ENCODE peak calls at places on chromosomes 13 and 19, in seven cellular contexts. T is BJ, R is cardiac fibroblast, D is NB4, S is GM23338, G is Peyer's patch, M is astrocyte of the spinal cord. X is an unnamed sample.

GRCh38 chr13:49627831-49628652 is at the start of gene ARL11:
- DNase-seq in T (no peak), R (no peak), D (peak), S (peak), G (peak), M (no peak), X (peak)

GRCh38 chr13:107834268-107834667 is 381.1 kb downstream of the LIG4 start:
- DNase-seq in T (no peak), R (peak), D (no peak), S (no peak), G (no peak), M (peak), X (no peak)

GRCh38 chr19:16470911-16471811 is 609 bp downstream of the EPS15L1 start:
- DNase-seq in T (no peak), R (peak), D (peak), S (peak), G (no peak), M (peak), X (peak)

GRCh38 chr13:23867027-23867491 is 22.1 kb downstream of the MIPEP start:
- DNase-seq in T (no peak), R (peak), D (no peak), S (no peak), G (no peak), M (peak), X (no peak)

GRCh38 chr19:50231821-50232220 is 28.4 kb downstream of the MYH14 start:
- DNase-seq in T (no peak), R (no peak), D (no peak), S (no peak), G (no peak), M (no peak), X (no peak)

GRCh38 chr19:28530406-28531035 is 682.4 kb downstream of the UQCRFS1 start:
- DNase-seq in T (no peak), R (no peak), D (no peak), S (no peak), G (no peak), M (no peak), X (no peak)

GRCh38 chr19:57560049-57560491 is 407 bp upstream of the ZNF550 start:
- DNase-seq in T (peak), R (peak), D (no peak), S (no peak), G (no peak), M (peak), X (no peak)

GRCh38 chr13:27020415-27020814 is 151.2 kb downstream of the USP12 start:
- DNase-seq in T (no peak), R (no peak), D (no peak), S (no peak), G (no peak), M (no peak), X (no peak)

GRCh38 chr19:18211683-18212082 is 7.8 kb upstream of the RAB3A start:
- DNase-seq in T (no peak), R (no peak), D (no peak), S (no peak), G (no peak), M (no peak), X (no peak)

GRCh38 chr19:28868836-28869235 is 344.1 kb downstream of the UQCRFS1 start:
- DNase-seq in T (no peak), R (no peak), D (no peak), S (no peak), G (no peak), M (no peak), X (no peak)

GRCh38 chr19:34972163-34972705 is 8.2 kb upstream of the ZNF792 start:
- DNase-seq in T (no peak), R (no peak), D (no peak), S (no peak), G (no peak), M (no peak), X (peak)

GRCh38 chr19:18291019-18291524 is 9.7 kb upstream of the JUND start:
- DNase-seq in T (no peak), R (peak), D (no peak), S (peak), G (no peak), M (no peak), X (no peak)

GRCh38 chr13:33692531-33692930 is 125.4 kb upstream of the RFC3 start:
- DNase-seq in T (no peak), R (no peak), D (no peak), S (no peak), G (no peak), M (no peak), X (no peak)

GRCh38 chr13:32164622-32165268 is 133.2 kb downstream of the FRY start:
- DNase-seq in T (no peak), R (peak), D (peak), S (peak), G (no peak), M (peak), X (peak)

GRCh38 chr19:53871448-53871847 is 3.8 kb downstream of the MYADM start:
- DNase-seq in T (no peak), R (no peak), D (peak), S (no peak), G (no peak), M (no peak), X (no peak)

GRCh38 chr13:40813662-40814454 is 24.4 kb downstream of the SLC25A15 start:
- DNase-seq in T (no peak), R (peak), D (peak), S (peak), G (no peak), M (peak), X (no peak)

GRCh38 chr19:12994701-12995595 is at the start of gene NFIX:
- DNase-seq in T (no peak), R (peak), D (peak), S (peak), G (peak), M (peak), X (peak)

GRCh38 chr19:51327066-51327985 is 14.6 kb downstream of the VSIG10L start:
- DNase-seq in T (no peak), R (peak), D (peak), S (peak), G (no peak), M (no peak), X (peak)

GRCh38 chr19:677201-677600 is 1.0 kb downstream of the FSTL3 start:
- DNase-seq in T (no peak), R (peak), D (no peak), S (no peak), G (no peak), M (peak), X (peak)

GRCh38 chr13:106536244-106537034 is 977 bp upstream of the EFNB2 start:
- DNase-seq in T (no peak), R (peak), D (peak), S (peak), G (peak), M (peak), X (peak)

GRCh38 chr13:103282571-103283450 is 216.6 kb upstream of the SLC10A2 start:
- DNase-seq in T (peak), R (peak), D (no peak), S (no peak), G (no peak), M (peak), X (no peak)

GRCh38 chr19:28966737-28967401 is 246.1 kb downstream of the UQCRFS1 start:
- DNase-seq in T (no peak), R (peak), D (no peak), S (no peak), G (no peak), M (peak), X (no peak)

GRCh38 chr13:97562962-97563361 is 129.0 kb downstream of the RAP2A start:
- DNase-seq in T (no peak), R (no peak), D (no peak), S (no peak), G (no peak), M (no peak), X (no peak)

GRCh38 chr19:6739884-6740588 is 556 bp downstream of the TRIP10 start:
- DNase-seq in T (no peak), R (no peak), D (peak), S (peak), G (peak), M (peak), X (no peak)

GRCh38 chr19:18792661-18793060 is 1.6 kb upstream of the COMP start:
- DNase-seq in T (no peak), R (no peak), D (no peak), S (no peak), G (no peak), M (no peak), X (no peak)

GRCh38 chr19:17390665-17391370 is 3.2 kb downstream of the CCDC194 start:
- DNase-seq in T (peak), R (peak), D (peak), S (peak), G (peak), M (peak), X (peak)

GRCh38 chr13:46756977-46757376 is 40.0 kb downstream of the ESD start:
- DNase-seq in T (no peak), R (peak), D (no peak), S (no peak), G (no peak), M (peak), X (no peak)

GRCh38 chr13:36509369-36509768 is 77.1 kb downstream of the CCNA1 start:
- DNase-seq in T (no peak), R (no peak), D (no peak), S (peak), G (no peak), M (no peak), X (no peak)
- TF ChIP-seq CTCF in T (no peak), R (peak), D (no peak), S (peak), G (no peak), M (no peak), X (no peak)

GRCh38 chr19:38710928-38711725 is 33.1 kb downstream of the CAPN12 start:
- DNase-seq in T (no peak), R (no peak), D (no peak), S (no peak), G (no peak), M (no peak), X (no peak)
- H3K4me3 ChIP-seq in T (no peak), R (no peak), D (no peak), S (no peak), G (no peak), M (no peak), X (no peak)

DNA sequence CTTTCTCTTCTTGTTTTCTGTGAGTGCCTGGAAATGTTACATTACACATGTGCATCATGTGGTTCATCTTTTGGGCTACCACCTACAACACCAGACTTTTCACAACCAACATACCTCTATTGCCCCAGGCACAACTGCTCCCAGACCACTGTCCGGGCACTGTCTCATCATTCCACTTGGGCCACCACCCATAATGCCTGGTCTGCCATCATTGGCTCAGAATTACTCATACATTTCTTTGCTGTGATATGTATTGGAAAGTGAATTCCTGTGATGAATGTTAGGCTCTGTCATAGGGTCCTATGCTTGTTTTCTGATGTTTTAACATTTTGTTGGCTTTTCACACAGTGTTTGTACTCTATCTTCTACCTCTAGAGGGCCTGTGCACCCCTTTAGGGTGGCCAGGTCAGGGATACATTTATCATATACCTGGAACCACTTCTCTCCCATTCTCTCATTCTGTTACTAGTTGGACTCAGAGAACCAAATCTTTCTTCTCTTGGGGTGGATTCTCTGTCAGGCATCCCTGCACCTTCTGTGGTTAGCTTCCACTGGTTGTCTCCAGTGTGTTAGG is 172.8 kb downstream of the NHLRC3 start:
- DNase-seq in T (no peak), R (no peak), D (no peak), S (peak), G (no peak), M (no peak), X (no peak)
- TF ChIP-seq CTCF in T (no peak), R (peak), D (no peak), S (peak), G (no peak), M (no peak), X (no peak)

GRCh38 chr19:46634656-46635218 is 1.3 kb downstream of the GNG8 start:
- DNase-seq in T (no peak), R (no peak), D (no peak), S (peak), G (no peak), M (no peak), X (no peak)
- H3K4me3 ChIP-seq in T (peak), R (peak), D (no peak), S (peak), G (peak), M (peak), X (no peak)

GRCh38 chr19:3520166-3521103 is 14.3 kb downstream of the FZR1 start:
- DNase-seq in T (no peak), R (no peak), D (no peak), S (peak), G (no peak), M (no peak), X (no peak)
- TF ChIP-seq CTCF in T (no peak), R (no peak), D (no peak), S (peak), G (no peak), M (no peak), X (no peak)